ENCODE peak calls at places on chromosomes 6 and 20, in eight cellular contexts. D is ovary; B is breast epithelium; R is lung; L is naive thymus-derived CD4-positive, alpha-beta T cell; J is PC-3; I is keratinocyte; Z is neural progenitor cell. K is an unnamed sample. For H3K4me1, the result is how much of the 10 kb centered on the place peaks cover.

GRCh38 chr6:64146094-64146493 is 510.5 kb downstream of the PHF3 start:
- DNase-seq in D (no peak), B (no peak), R (no peak), L (no peak), J (peak), I (no peak), Z (no peak), K (no peak)

GRCh38 chr6:24840187-24840586 is 41.5 kb upstream of the ARMH2 start:
- DNase-seq in D (no peak), B (peak), R (no peak), L (no peak), J (no peak), I (no peak), Z (no peak), K (peak)

GRCh38 chr6:45420083-45420908 is 42.6 kb upstream of the SUPT3H start:
- DNase-seq in D (peak), B (peak), R (no peak), L (peak), J (peak), I (no peak), Z (peak), K (peak)

GRCh38 chr20:1467355-1468116 is 887 bp upstream of the NSFL1C start:
- DNase-seq in D (no peak), B (peak), R (peak), L (no peak), J (no peak), I (no peak), Z (peak), K (no peak)

GRCh38 chr6:43636312-43636667 is 650 bp downstream of the MAD2L1BP start:
- DNase-seq in D (no peak), B (no peak), R (no peak), L (peak), J (peak), I (no peak), Z (no peak), K (no peak)

GRCh38 chr6:30075094-30075986 is at the start of gene RNF39:
- DNase-seq in D (peak), B (no peak), R (peak), L (no peak), J (peak), I (no peak), Z (peak), K (no peak)

GRCh38 chr6:31497595-31498476 is at the start of gene MICB:
- DNase-seq in D (peak), B (peak), R (peak), L (peak), J (peak), I (peak), Z (peak), K (peak)

GRCh38 chr6:67615796-67616195 is 1019.3 kb upstream of the ADGRB3 start:
- DNase-seq in D (no peak), B (no peak), R (no peak), L (no peak), J (peak), I (no peak), Z (no peak), K (no peak)

GRCh38 chr6:90222724-90223198 is 73.9 kb downstream of the BACH2 start:
- DNase-seq in D (no peak), B (no peak), R (no peak), L (no peak), J (peak), I (peak), Z (no peak), K (no peak)

GRCh38 chr20:59032713-59033059 is 551 bp upstream of the ATP5F1E start:
- DNase-seq in D (no peak), B (no peak), R (no peak), L (no peak), J (peak), I (no peak), Z (no peak), K (no peak)

GRCh38 chr6:89034586-89035251 is 45.8 kb upstream of the PNRC1 start:
- DNase-seq in D (no peak), B (peak), R (peak), L (no peak), J (no peak), I (peak), Z (peak), K (peak)

GRCh38 chr6:2877960-2878359 is 25.1 kb downstream of the SERPINB9 start:
- DNase-seq in D (no peak), B (no peak), R (no peak), L (peak), J (peak), I (no peak), Z (no peak), K (no peak)

GRCh38 chr6:168225471-168225901 is 94.1 kb downstream of the DACT2 start:
- DNase-seq in D (no peak), B (peak), R (no peak), L (no peak), J (no peak), I (no peak), Z (peak), K (no peak)

GRCh38 chr6:159250633-159251032 is 81.4 kb downstream of the FNDC1 start:
- DNase-seq in D (no peak), B (no peak), R (no peak), L (no peak), J (no peak), I (no peak), Z (no peak), K (no peak)

GRCh38 chr6:98747246-98747645 is 87.1 kb upstream of the POU3F2 start:
- DNase-seq in D (no peak), B (no peak), R (no peak), L (no peak), J (no peak), I (no peak), Z (no peak), K (no peak)

GRCh38 chr6:117237561-117237960 is 27.8 kb upstream of the VGLL2 start:
- DNase-seq in D (no peak), B (no peak), R (no peak), L (no peak), J (peak), I (no peak), Z (no peak), K (no peak)

GRCh38 chr20:58112017-58112781 is 116.3 kb downstream of the ANKRD60 start:
- DNase-seq in D (no peak), B (peak), R (peak), L (no peak), J (peak), I (peak), Z (no peak), K (peak)

GRCh38 chr6:38483526-38483925 is 156.2 kb downstream of the BTBD9 start:
- DNase-seq in D (no peak), B (no peak), R (no peak), L (no peak), J (no peak), I (no peak), Z (no peak), K (no peak)

GRCh38 chr20:10984899-10985298 is 311.1 kb upstream of the JAG1 start:
- DNase-seq in D (no peak), B (no peak), R (no peak), L (no peak), J (no peak), I (no peak), Z (no peak), K (no peak)

GRCh38 chr6:128413291-128413690 is 107.1 kb downstream of the PTPRK start:
- DNase-seq in D (no peak), B (no peak), R (no peak), L (no peak), J (no peak), I (no peak), Z (no peak), K (no peak)

GRCh38 chr6:42452171-42453026 is 673 bp upstream of the TRERF1 start:
- DNase-seq in D (peak), B (no peak), R (peak), L (peak), J (peak), I (no peak), Z (peak), K (peak)
- H3K4me3 ChIP-seq in D (peak), B (peak), R (peak), L (peak), J (peak), I (peak), Z (peak), K (peak)

GRCh38 chr20:43939762-43940121 is 25.1 kb downstream of the TOX2 start:
- DNase-seq in D (no peak), B (no peak), R (no peak), L (no peak), J (peak), I (no peak), Z (no peak), K (no peak)
- H3K27ac ChIP-seq in D (no peak), B (no peak), R (peak), L (no peak), J (peak), I (peak), Z (no peak), K (peak)

DNA sequence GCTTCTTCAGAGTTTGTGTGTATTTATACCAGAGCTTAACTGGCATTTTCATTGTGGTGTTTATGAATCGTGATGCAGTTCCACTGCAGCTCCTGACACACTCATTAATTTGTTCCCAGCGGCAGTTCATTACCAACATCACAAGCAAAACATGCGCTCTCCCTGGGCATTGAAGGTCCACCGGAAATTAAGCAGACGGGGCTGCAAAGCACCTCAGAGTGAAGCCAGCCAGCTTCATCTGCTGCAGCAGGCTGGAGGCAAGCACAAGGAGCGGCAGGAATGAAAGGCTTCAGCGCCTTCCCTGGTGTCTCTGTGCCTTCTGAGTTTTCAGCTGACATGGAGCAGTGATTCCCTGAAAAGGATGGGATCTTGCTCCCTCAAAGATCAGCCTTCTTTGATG is 246.0 kb upstream of the SPTLC3 start:
- DNase-seq in D (no peak), B (no peak), R (no peak), L (no peak), J (no peak), I (no peak), Z (no peak), K (no peak)
- H3K4me1 ChIP-seq in D (under half), B (under half), R (under half), L (under half), J (under half), I (under half), Z (under half), K (under half)

DNA sequence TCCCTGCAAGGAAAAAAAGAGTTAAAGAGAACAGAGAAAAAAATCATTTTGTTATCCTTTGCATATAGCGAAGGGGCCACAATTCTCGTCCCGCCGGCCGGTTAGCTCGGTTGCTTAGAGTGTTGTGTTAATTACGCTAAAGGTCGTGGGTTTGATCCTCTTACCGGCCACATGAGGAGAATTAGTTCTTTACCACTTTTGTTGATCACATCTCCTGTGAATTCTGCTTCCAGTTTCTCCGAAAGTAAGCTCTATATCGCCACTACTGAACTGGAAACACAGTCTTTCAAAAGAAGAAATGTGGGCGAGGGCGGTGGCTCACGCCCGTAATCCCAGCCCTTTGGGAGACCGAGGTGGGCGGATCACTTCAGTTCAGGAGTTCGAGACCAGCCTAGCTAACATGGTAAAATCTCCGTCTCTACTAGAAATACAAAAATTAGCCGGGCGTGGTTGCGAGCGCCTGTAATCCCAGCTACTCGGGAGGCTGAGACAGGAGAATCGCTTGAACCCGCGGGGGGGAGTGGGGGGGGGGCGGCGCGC is 13.4 kb downstream of the PRSS16 start:
- DNase-seq in D (no peak), B (no peak), R (no peak), L (no peak), J (no peak), I (no peak), Z (peak), K (no peak)
- H3K4me3 ChIP-seq in D (no peak), B (no peak), R (no peak), L (no peak), J (no peak), I (no peak), Z (peak), K (peak)

DNA sequence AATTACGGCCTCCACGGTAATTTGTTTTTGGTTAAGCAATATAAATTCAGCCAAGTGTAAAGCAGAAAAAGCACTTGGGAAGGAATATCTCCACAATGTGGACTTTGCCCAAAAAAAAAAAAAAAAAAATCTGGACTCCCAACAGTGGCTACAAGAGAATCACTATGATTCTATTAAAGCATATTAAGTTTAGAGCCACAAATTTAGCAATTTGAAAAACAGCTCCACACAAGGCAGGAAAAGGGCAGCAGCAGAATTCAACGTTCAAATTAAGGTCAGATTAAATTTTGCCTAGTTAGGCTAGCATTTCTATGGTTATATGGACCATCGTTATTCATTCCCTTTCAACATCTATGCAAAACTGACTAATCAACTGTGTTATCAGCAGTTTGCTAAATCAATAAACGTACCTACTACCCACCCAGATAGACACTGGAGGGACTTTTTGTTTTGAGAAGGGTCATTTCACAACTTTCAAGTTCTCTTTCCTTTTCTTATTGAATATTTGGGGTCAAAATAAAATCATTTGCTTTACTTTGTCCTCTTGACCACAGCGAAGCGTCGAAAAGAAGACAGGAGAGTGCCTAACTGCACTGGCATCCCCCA is 1.0 kb downstream of the MCM9 start:
- DNase-seq in D (no peak), B (no peak), R (no peak), L (no peak), J (no peak), I (no peak), Z (no peak), K (no peak)
- H3K27ac ChIP-seq in D (peak), B (peak), R (no peak), L (peak), J (no peak), I (no peak), Z (no peak), K (no peak)

GRCh38 chr20:3898639-3899038 is 9.5 kb downstream of the PANK2 start:
- DNase-seq in D (no peak), B (no peak), R (no peak), L (no peak), J (peak), I (no peak), Z (no peak), K (no peak)

GRCh38 chr20:3896302-3896701 is 7.1 kb downstream of the PANK2 start:
- DNase-seq in D (no peak), B (no peak), R (no peak), L (no peak), J (no peak), I (no peak), Z (no peak), K (peak)

GRCh38 chr20:3890999-3891929 is 2.1 kb downstream of the PANK2 start:
- DNase-seq in D (no peak), B (no peak), R (no peak), L (no peak), J (peak), I (no peak), Z (no peak), K (peak)

GRCh38 chr20:3896853-3897252 is 7.7 kb downstream of the PANK2 start:
- DNase-seq in D (no peak), B (no peak), R (no peak), L (no peak), J (no peak), I (no peak), Z (no peak), K (no peak)

DNA sequence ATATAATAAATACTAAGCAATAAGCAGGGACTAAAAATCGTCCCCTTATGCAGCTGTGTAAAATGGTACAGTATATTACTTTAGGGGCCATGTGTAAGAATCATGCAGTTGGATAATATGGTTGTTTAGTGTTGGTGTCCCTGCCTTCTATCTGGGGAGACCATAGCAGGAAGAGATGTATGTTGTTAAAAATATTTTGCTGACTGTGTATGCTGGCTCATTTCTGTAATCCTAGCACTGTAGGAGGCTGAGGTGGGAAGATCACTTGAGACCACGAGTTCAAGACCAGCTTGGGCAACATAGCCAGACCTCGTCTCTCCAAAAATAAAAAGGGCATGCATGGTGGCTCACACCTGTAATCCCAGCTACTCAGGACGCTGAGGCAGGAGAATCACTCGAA is 5.6 kb downstream of the PANK2 start:
- DNase-seq in D (no peak), B (no peak), R (no peak), L (no peak), J (no peak), I (no peak), Z (no peak), K (no peak)
- H3K4me1 ChIP-seq in D (under half), B (under half), R (under half), L (under half), J (under half), I (under half), Z (under half), K (half or more)